ENCODE peak calls at places on chromosomes 2 and 18, in five cellular contexts. V, Y, K, G and P are unnamed samples.

GRCh38 chr2:138030459-138030858 is 66.2 kb downstream of the HNMT start:
- DNase-seq in G (no peak), Y (peak), K (no peak), V (no peak), P (no peak)

GRCh38 chr2:196079052-196079451 is 10.4 kb upstream of the DNAH7 start:
- DNase-seq in K (no peak), V (no peak), Y (no peak), G (no peak), P (no peak)

GRCh38 chr2:215604631-215605030 is 168.8 kb upstream of the FN1 start:
- DNase-seq in K (no peak), G (no peak), V (no peak), Y (no peak), P (no peak)

GRCh38 chr18:59379772-59380530 is 20.9 kb upstream of the LMAN1 start:
- DNase-seq in G (no peak), K (no peak), V (no peak), Y (no peak), P (no peak)

GRCh38 chr2:186098821-186099220 is 360.2 kb downstream of the FSIP2 start:
- DNase-seq in Y (no peak), G (no peak), K (no peak), V (no peak), P (no peak)

GRCh38 chr2:222892321-222892720 is 31.5 kb downstream of the ACSL3 start:
- DNase-seq in G (no peak), Y (no peak), K (peak), V (no peak), P (no peak)

GRCh38 chr2:64392514-64392913 is 61.4 kb upstream of the LGALSL start:
- DNase-seq in K (no peak), Y (no peak), V (no peak), G (no peak), P (no peak)

GRCh38 chr2:58571181-58571852 is 330.2 kb upstream of the FANCL start:
- DNase-seq in Y (peak), G (peak), V (no peak), K (peak), P (peak)

GRCh38 chr2:37020212-37020886 is 54.0 kb upstream of the STRN start:
- DNase-seq in G (peak), V (peak), K (no peak), Y (no peak), P (no peak)

GRCh38 chr2:196487426-196487825 is 152.1 kb upstream of the CCDC150 start:
- DNase-seq in G (no peak), V (no peak), K (no peak), Y (no peak), P (no peak)

GRCh38 chr2:77418537-77418936 is 103.6 kb downstream of the LRRTM4 start:
- DNase-seq in Y (no peak), K (no peak), G (no peak), V (no peak), P (no peak)

GRCh38 chr2:56191617-56192016 is 7.8 kb downstream of the CCDC85A start:
- DNase-seq in Y (peak), V (no peak), K (peak), G (no peak), P (peak)

GRCh38 chr2:219633276-219634065 is 6.0 kb downstream of the SLC4A3 start:
- DNase-seq in V (no peak), Y (no peak), G (no peak), K (no peak), P (no peak)

GRCh38 chr2:1647417-1648240 is 96.7 kb downstream of the PXDN start:
- DNase-seq in Y (no peak), G (no peak), K (no peak), V (peak), P (no peak)

GRCh38 chr2:204012081-204012653 is 75.6 kb downstream of the ICOS start:
- DNase-seq in V (no peak), K (peak), G (no peak), Y (no peak), P (peak)

GRCh38 chr18:9575558-9575957 is 38.8 kb downstream of the PPP4R1 start:
- DNase-seq in G (peak), K (peak), V (peak), Y (peak), P (peak)

GRCh38 chr2:175855236-175855635 is 146.8 kb downstream of the LNPK start:
- DNase-seq in K (no peak), Y (no peak), V (no peak), G (no peak), P (no peak)

GRCh38 chr2:96207073-96207777 is 1.4 kb downstream of the STARD7 start:
- DNase-seq in V (no peak), Y (no peak), K (no peak), G (no peak), P (no peak)

GRCh38 chr2:96209011-96209728 is 543 bp upstream of the STARD7 start:
- DNase-seq in V (no peak), G (no peak), Y (no peak), K (no peak), P (no peak)

GRCh38 chr2:96207778-96208143 is 866 bp downstream of the STARD7 start:
- DNase-seq in V (no peak), K (no peak), G (no peak), Y (peak), P (no peak)

GRCh38 chr2:96209729-96210085 is 1.1 kb upstream of the STARD7 start:
- DNase-seq in V (no peak), G (no peak), Y (no peak), K (no peak), P (no peak)

DNA sequence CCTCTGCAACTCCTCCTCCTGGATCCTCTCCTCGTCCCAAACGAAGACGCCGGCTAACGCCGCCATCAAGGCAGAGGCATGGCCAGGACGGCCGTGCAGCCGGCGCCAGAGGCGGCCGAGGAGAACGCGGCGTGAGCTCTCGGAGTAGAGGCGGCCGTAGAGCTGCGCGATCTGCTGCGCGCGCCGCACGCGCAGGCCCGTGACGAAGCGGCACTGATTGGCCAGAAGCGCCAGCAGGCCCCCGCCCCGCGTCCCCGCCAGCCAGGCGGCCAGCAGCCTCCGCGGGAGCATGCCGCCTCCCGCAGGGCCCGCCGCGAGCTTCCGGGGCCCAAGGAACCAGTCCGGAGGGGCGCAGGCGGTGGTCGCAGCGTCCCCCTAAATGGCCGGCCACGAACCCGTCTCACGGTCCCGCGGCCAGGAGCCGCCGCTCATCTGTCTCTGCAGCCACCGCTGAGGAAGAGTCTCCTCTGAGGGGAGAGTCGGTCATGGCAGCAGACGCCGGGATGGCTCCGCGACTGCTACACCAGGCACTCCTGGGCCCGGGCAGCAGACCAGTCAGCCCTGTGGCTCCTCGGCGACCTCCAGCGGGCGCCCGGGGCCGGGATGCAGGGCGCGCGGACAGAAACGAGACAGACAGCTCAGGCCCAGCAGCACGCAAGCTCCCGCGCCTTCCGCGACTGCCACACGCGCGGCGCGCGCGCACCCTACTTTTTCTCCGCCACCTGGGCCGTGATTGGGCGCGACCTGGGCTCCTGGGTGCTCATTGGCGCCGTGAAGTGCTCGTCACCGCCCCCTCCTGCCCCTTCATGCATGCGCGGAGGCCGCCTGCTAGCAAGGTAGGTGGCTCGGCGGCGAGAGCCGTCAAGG is at the start of gene STARD7:
- DNase-seq in V (peak), Y (peak), K (peak), G (peak), P (peak)
- TF ChIP-seq CTCF in V (peak), Y (no peak), K (peak), G (peak), P (no peak)

GRCh38 chr2:67085146-67085545 is 312.0 kb upstream of the ETAA1 start:
- DNase-seq in V (no peak), K (no peak), Y (no peak), G (no peak), P (no peak)
- TF ChIP-seq CTCF in V (no peak), K (no peak), Y (no peak), G (no peak), P (no peak)

DNA sequence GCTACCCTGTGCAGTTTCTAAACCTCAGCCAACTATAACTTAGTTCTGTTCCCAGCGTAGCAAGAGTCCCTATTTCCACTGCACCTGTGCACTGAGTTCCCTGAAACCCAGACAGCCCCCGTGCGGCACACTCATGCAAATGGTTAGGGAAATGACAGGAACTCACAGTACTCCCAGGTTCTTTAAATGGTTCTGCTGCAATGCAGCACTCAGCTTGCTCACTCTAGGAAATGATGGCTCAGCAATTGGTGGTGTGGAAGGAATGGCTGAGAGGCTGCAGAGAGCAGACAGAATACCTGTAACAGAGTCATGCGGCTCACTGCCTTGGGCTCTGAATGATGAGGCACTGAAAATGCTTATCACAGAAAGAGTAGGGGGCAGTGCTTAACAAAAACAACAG is 143.0 kb downstream of the RAD51AP2 start:
- DNase-seq in Y (peak), G (no peak), K (no peak), V (no peak), P (no peak)
- TF ChIP-seq CTCF in Y (no peak), G (no peak), K (no peak), V (no peak), P (no peak)

GRCh38 chr2:71691747-71692455 is 238.5 kb downstream of the DYSF start:
- DNase-seq in K (no peak), V (no peak), Y (no peak), G (no peak), P (no peak)
- TF ChIP-seq CTCF in K (no peak), V (no peak), Y (no peak), G (no peak), P (no peak)